ENCODE peak calls at places on chromosomes 16 and 17, in five cellular contexts. P, A, D, R and T are unnamed samples.

GRCh38 chr17:76184266-76184665 is 43.2 kb upstream of the FOXJ1 start:
- DNase-seq in P (no peak), A (no peak), D (no peak), R (no peak), T (no peak)

GRCh38 chr17:55335625-55336024 is 70.9 kb downstream of the HLF start:
- DNase-seq in P (no peak), A (no peak), D (no peak), R (no peak), T (no peak)

GRCh38 chr16:19840524-19841110 is 44.0 kb downstream of the GPRC5B start:
- DNase-seq in P (no peak), A (no peak), D (no peak), R (no peak), T (no peak)

GRCh38 chr17:10249271-10250010 is 51.0 kb upstream of the GAS7 start:
- DNase-seq in P (no peak), A (no peak), D (no peak), R (no peak), T (no peak)

GRCh38 chr17:15009087-15009486 is 256.0 kb downstream of the PMP22 start:
- DNase-seq in P (no peak), A (no peak), D (no peak), R (no peak), T (no peak)

GRCh38 chr17:63529711-63530556 is 6.8 kb downstream of the KCNH6 start:
- DNase-seq in P (no peak), A (no peak), D (no peak), R (no peak), T (no peak)

GRCh38 chr17:33200587-33200986 is 92.5 kb downstream of the ASIC2 start:
- DNase-seq in P (peak; percentile 60), A (no peak), D (peak; percentile 9), R (peak; percentile 3), T (no peak)

GRCh38 chr16:70395345-70395901 is 43.5 kb downstream of the ST3GAL2 start:
- DNase-seq in P (peak; percentile 33), A (no peak), D (peak; percentile 42), R (peak; percentile 40), T (no peak)

GRCh38 chr16:14148569-14148968 is 77.5 kb downstream of the MRTFB start:
- DNase-seq in P (no peak), A (no peak), D (no peak), R (no peak), T (no peak)

GRCh38 chr17:75237100-75238014 is 24.0 kb downstream of the GGA3 start:
- DNase-seq in P (no peak), A (no peak), D (no peak), R (no peak), T (no peak)

GRCh38 chr17:57330587-57330986 is 74.3 kb downstream of the MSI2 start:
- DNase-seq in P (no peak), A (no peak), D (no peak), R (no peak), T (no peak)

GRCh38 chr17:44361292-44362055 is 2.2 kb downstream of the FAM171A2 start:
- DNase-seq in P (no peak), A (no peak), D (no peak), R (no peak), T (no peak)

GRCh38 chr17:16007439-16007838 is 7.8 kb downstream of the TTC19 start:
- DNase-seq in P (no peak), A (no peak), D (no peak), R (no peak), T (no peak)

GRCh38 chr16:66580605-66581209 is 1.4 kb downstream of the CMTM2 start:
- DNase-seq in P (peak; percentile 43), A (no peak), D (peak; percentile 85), R (peak; percentile 65), T (peak; percentile 61)

GRCh38 chr16:89624775-89625761 is 11.6 kb downstream of the DPEP1 start:
- DNase-seq in P (no peak), A (no peak), D (no peak), R (no peak), T (no peak)

GRCh38 chr16:86087011-86087453 is 188.1 kb downstream of the IRF8 start:
- DNase-seq in P (no peak), A (no peak), D (no peak), R (no peak), T (no peak)

GRCh38 chr16:89099905-89100304 is 6.3 kb downstream of the ACSF3 start:
- DNase-seq in P (no peak), A (no peak), D (peak; percentile 35), R (no peak), T (no peak)

GRCh38 chr16:3690991-3691720 is 26.2 kb downstream of the TRAP1 start:
- DNase-seq in P (no peak), A (peak; percentile 71), D (peak; percentile 14), R (no peak), T (peak; percentile 41)

GRCh38 chr16:67647681-67648080 is 2.7 kb downstream of the CARMIL2 start:
- DNase-seq in P (no peak), A (no peak), D (no peak), R (no peak), T (no peak)

GRCh38 chr16:88685156-88686061 is 898 bp downstream of the SNAI3 start:
- DNase-seq in P (peak; percentile 52), A (no peak), D (peak; percentile 48), R (no peak), T (no peak)

GRCh38 chr16:15494231-15494630 is 59.8 kb downstream of the BMERB1 start:
- DNase-seq in P (no peak), A (no peak), D (peak; percentile 27), R (peak; percentile 19), T (no peak)

GRCh38 chr16:79272141-79272577 is 328.4 kb downstream of the MAF start:
- DNase-seq in P (no peak), A (no peak), D (no peak), R (no peak), T (no peak)

GRCh38 chr16:12468552-12468951 is 335.1 kb downstream of the CPPED1 start:
- DNase-seq in P (no peak), A (no peak), D (no peak), R (no peak), T (no peak)

DNA sequence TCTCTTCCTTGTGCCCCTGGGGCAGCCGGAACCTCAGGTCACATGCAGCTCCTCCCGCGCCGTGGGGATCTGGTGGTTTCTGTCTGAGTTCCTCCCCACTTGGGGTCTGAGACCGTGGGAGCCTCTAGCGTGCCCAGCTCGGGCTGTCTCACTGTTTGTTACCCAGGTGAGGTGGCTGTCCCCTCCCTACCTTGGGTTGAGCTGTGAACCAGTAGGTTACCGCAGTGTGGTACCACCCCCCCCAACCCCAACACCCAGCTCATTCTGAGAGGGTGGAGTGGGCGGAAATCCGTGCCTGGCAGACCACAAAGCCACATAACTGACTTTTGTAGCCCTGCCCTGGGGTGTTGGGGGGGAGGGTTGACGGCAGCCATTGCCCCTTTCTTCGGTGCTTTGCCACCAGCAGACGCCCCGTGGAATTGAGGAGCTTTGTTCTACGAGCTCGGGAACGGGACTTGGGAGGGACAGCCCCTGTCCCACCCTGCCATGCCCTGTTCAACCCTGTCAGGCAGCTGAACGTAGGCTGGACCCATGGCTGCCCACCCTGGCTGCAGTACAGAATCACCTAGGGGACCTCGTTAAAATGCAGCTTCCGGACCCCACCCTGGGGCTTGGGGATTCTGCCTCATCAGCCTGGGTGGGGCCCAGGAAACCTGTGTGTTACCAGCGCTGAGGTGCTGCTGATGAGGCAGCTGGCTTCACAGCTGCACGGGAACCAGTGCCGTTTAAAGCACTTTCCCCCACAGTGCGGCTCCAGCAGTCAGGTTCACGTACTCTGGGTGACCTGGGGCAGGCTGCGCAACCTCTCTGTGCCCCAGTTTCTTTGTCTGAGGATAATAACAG is 18.5 kb downstream of the RAP1GAP2 start:
- DNase-seq in P (no peak), A (peak; percentile 32), D (no peak), R (peak; percentile 44), T (no peak)
- H3K4me3 ChIP-seq in P (no peak overlapping the region), A (no peak overlapping the region), D (no peak overlapping the region), R (peak overlapping the region; percentile 36), T (no peak overlapping the region)

GRCh38 chr16:24046442-24046841 is 209.7 kb upstream of the CACNG3 start:
- DNase-seq in P (peak; percentile 53), A (no peak), D (no peak), R (no peak), T (no peak)

GRCh38 chr16:24049113-24049512 is 207.0 kb upstream of the CACNG3 start:
- DNase-seq in P (no peak), A (no peak), D (no peak), R (no peak), T (no peak)

GRCh38 chr16:24044467-24044866 is 208.7 kb downstream of the PRKCB start:
- DNase-seq in P (no peak), A (no peak), D (no peak), R (no peak), T (no peak)

GRCh38 chr16:24041834-24042631 is 206.2 kb downstream of the PRKCB start:
- DNase-seq in P (peak; percentile 87), A (peak; percentile 32), D (peak; percentile 61), R (peak; percentile 71), T (peak; percentile 27)

DNA sequence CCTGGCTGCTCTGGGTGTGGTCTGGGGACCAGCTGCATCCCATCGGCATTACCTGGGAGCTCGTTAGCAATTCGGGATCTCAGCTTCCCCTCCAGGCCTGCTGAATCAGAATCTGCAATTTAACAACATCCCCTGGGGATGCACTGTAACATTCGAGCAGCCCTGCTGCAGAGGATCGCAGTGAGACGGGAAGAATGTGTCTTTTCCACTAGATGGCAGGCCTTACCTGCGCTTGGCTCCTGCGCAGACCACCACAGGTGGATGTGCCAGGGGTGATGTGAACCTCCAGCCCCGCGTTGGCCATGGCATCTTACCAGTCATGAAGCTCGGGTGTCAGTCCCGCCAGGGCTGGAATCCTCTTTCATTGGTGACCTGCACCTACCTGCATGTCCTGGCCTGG is 209.9 kb downstream of the PRKCB start:
- DNase-seq in P (peak; percentile 68), A (no peak), D (no peak), R (peak; percentile 9), T (no peak)
- TF ChIP-seq CTCF in P (peak; percentile 62), A (no peak), D (no peak), R (peak; percentile 54), T (no peak)

GRCh38 chr17:81842725-81843504 is 8.1 kb upstream of the PPP1R27 start:
- DNase-seq in P (no peak), A (no peak), D (peak; percentile 55), R (peak; percentile 23), T (no peak)

GRCh38 chr17:81840826-81841778 is 6.3 kb upstream of the PPP1R27 start:
- DNase-seq in P (no peak), A (no peak), D (no peak), R (no peak), T (no peak)

GRCh38 chr17:81843713-81844326 is 9.0 kb upstream of the PPP1R27 start:
- DNase-seq in P (no peak), A (no peak), D (no peak), R (no peak), T (no peak)

GRCh38 chr17:81842378-81842724 is 7.5 kb upstream of the PPP1R27 start:
- DNase-seq in P (no peak), A (no peak), D (no peak), R (no peak), T (no peak)

GRCh38 chr17:81841866-81842265 is 7.0 kb upstream of the PPP1R27 start:
- DNase-seq in P (no peak), A (no peak), D (no peak), R (no peak), T (no peak)
- H3K4me3 ChIP-seq in P (no peak overlapping the region), A (no peak overlapping the region), D (no peak overlapping the region), R (no peak overlapping the region), T (no peak overlapping the region)

DNA sequence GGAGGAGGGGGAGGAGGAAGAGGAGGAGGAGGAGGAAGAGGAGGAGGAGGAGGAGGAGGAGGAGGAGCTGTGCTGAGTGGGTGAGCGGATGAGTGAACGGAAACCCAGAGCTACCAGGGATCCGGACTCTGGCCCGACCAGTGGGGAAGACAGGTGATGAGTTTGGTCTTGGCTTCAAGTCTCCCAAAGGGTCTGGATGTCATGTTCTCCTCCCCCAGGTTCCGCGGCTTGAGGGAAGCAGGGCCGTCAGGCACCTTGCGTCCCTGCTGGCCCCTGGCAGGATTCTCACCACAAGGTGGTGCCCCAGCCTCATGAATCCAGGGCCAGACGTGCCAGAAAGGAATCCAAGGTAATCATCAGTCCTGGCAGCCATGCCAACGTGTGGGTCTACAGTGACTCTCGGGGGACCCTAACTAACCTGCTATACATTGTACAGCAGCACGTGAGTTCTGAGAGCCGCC is 13.5 kb upstream of the ABAT start:
- DNase-seq in P (peak; percentile 83), A (peak; percentile 22), D (peak; percentile 53), R (peak; percentile 78), T (peak; percentile 22)
- TF ChIP-seq CTCF in P (peak; percentile 73), A (no peak), D (peak; percentile 75), R (peak; percentile 72), T (peak; percentile 78)